ENCODE peak calls at places on chromosomes 7 and 10, in eight cellular contexts. C, M, Z, W, F, E, Q and G are unnamed samples. For H3K4me1, the result is how much of the 10 kb centered on the place peaks cover.

GRCh38 chr10:128096486-128097199 is 29.6 kb downstream of the MKI67 start:
- DNase-seq in C (no peak), M (no peak), Z (no peak), W (no peak), F (no peak), E (no peak), Q (no peak), G (no peak)

GRCh38 chr7:98617051-98617959 is at the start of gene NPTX2:
- DNase-seq in C (peak), M (peak), Z (no peak), W (peak), F (no peak), E (no peak), Q (no peak), G (no peak)

GRCh38 chr7:150396426-150397375 is 17.6 kb downstream of the ZNF775 start:
- DNase-seq in C (no peak), M (peak), Z (no peak), W (no peak), F (no peak), E (no peak), Q (no peak), G (no peak)

GRCh38 chr7:22121702-22122474 is 176.2 kb upstream of the CDCA7L start:
- DNase-seq in C (no peak), M (no peak), Z (no peak), W (peak), F (no peak), E (no peak), Q (no peak), G (no peak)

GRCh38 chr10:126058507-126058906 is 162.1 kb downstream of the FANK1 start:
- DNase-seq in C (no peak), M (no peak), Z (no peak), W (no peak), F (no peak), E (no peak), Q (no peak), G (no peak)

GRCh38 chr7:24936121-24936824 is 43.7 kb downstream of the OSBPL3 start:
- DNase-seq in C (no peak), M (no peak), Z (no peak), W (no peak), F (no peak), E (no peak), Q (no peak), G (no peak)

GRCh38 chr10:664893-665292 is 24.6 kb downstream of the DIP2C start:
- DNase-seq in C (no peak), M (no peak), Z (no peak), W (no peak), F (no peak), E (no peak), Q (no peak), G (no peak)

GRCh38 chr10:58157076-58157766 is 110.5 kb downstream of the IPMK start:
- DNase-seq in C (no peak), M (no peak), Z (no peak), W (no peak), F (peak), E (no peak), Q (peak), G (no peak)

GRCh38 chr10:13268841-13269240 is 31.0 kb downstream of the PHYH start:
- DNase-seq in C (no peak), M (no peak), Z (no peak), W (no peak), F (no peak), E (no peak), Q (no peak), G (no peak)

GRCh38 chr7:85074-85945 is 107.1 kb upstream of the FAM20C start:
- DNase-seq in C (no peak), M (peak), Z (no peak), W (peak), F (peak), E (no peak), Q (no peak), G (no peak)

GRCh38 chr7:81284576-81284975 is 365.7 kb upstream of the SEMA3C start:
- DNase-seq in C (no peak), M (no peak), Z (no peak), W (no peak), F (no peak), E (no peak), Q (no peak), G (no peak)

GRCh38 chr7:56092789-56093531 is at the start of gene PHKG1:
- DNase-seq in C (peak), M (peak), Z (peak), W (peak), F (peak), E (peak), Q (no peak), G (peak)

GRCh38 chr10:119211176-119211575 is 3.8 kb downstream of the GRK5 start:
- DNase-seq in C (no peak), M (no peak), Z (no peak), W (no peak), F (no peak), E (no peak), Q (no peak), G (no peak)

GRCh38 chr7:50331564-50332208 is 27.2 kb downstream of the IKZF1 start:
- DNase-seq in C (no peak), M (no peak), Z (no peak), W (no peak), F (no peak), E (no peak), Q (no peak), G (no peak)

GRCh38 chr10:76428541-76429330 is 997.3 kb downstream of the LRMDA start:
- DNase-seq in C (no peak), M (no peak), Z (no peak), W (no peak), F (no peak), E (no peak), Q (no peak), G (no peak)

GRCh38 chr10:16817125-16818019 is at the start of gene RSU1:
- DNase-seq in C (peak), M (peak), Z (peak), W (peak), F (peak), E (peak), Q (peak), G (peak)
- TF ChIP-seq CTCF in C (no peak), M (peak), Z (no peak), W (no peak), F (no peak), E (no peak), Q (no peak), G (no peak)

DNA sequence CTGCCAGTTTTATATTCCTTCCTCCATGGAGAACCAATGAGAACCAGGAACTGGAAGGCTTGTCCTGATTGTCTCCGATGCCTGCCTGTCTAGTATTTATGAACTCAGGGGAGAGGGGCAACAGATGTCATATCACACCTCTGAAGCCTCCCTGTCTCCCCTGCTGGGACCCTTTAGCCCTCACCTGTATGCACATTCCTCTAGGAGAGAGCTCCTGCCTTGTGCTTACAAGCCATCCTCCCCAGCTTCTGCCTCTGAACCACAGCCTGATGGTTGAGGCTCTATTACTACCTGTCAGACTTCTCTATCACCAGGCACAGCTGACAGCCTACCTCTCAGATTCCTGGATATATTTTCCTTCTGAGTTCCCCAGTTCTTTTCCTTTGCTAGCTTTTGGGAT is 5.9 kb upstream of the FAM131B start:
- DNase-seq in C (no peak), M (no peak), Z (no peak), W (no peak), F (no peak), E (no peak), Q (no peak), G (no peak)
- H3K4me1 ChIP-seq in C (under half), M (under half), Z (under half), W (under half), F (under half), E (under half), Q (under half), G (under half)

GRCh38 chr7:1412322-1413261 is 46.7 kb downstream of the MICALL2 start:
- DNase-seq in C (peak), M (peak), Z (no peak), W (peak), F (peak), E (peak), Q (no peak), G (peak)

GRCh38 chr7:1411414-1411813 is 47.9 kb downstream of the MICALL2 start:
- DNase-seq in C (no peak), M (no peak), Z (no peak), W (no peak), F (no peak), E (no peak), Q (no peak), G (no peak)

GRCh38 chr7:1410992-1411391 is 48.3 kb downstream of the MICALL2 start:
- DNase-seq in C (no peak), M (no peak), Z (no peak), W (no peak), F (no peak), E (no peak), Q (no peak), G (no peak)

GRCh38 chr7:1415389-1415990 is 43.8 kb downstream of the MICALL2 start:
- DNase-seq in C (no peak), M (no peak), Z (no peak), W (no peak), F (no peak), E (no peak), Q (no peak), G (no peak)

DNA sequence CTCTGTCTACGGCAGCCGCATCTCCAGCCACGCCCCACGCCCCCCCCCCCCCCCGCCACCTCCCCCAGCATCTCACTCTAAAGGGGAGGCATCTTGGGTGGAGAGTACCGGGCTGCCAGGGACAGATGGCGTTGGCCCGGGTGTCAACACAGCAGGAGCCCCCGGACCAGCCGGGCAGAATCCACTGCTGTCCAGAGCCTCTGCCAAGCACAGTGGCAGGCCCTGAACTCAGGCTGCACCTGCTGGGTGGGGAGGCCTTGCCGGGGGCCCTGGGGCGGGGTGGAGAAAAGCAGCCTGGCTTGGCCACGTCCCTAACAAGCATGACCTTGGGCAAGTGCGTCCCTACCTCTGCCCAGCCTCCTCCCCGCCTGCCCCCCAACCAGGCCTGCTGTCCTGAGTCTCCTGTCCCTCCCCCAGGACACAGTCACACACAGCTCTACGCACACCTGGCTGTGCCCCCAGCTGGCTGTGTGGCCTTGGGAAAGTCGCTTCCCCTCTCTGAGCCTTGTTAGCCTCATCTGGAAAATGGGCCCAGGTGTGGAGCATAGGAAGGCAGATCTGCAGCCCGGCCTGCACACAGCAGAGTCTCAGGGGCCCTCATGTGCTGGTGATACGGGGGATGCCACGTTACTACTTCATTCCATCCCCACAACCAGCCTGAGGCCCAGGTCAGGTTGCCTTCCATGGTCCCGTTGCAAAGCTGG is 45.2 kb downstream of the MICALL2 start:
- DNase-seq in C (no peak), M (no peak), Z (no peak), W (no peak), F (no peak), E (no peak), Q (no peak), G (no peak)
- TF ChIP-seq POLR2A in C (no peak), M (no peak), Z (no peak), W (no peak), F (no peak), E (no peak), Q (no peak), G (no peak)

GRCh38 chr10:91627344-91628102 is 5.3 kb downstream of the PPP1R3C start:
- DNase-seq in C (no peak), M (no peak), Z (no peak), W (no peak), F (no peak), E (no peak), Q (no peak), G (no peak)
- TF ChIP-seq CTCF in C (no peak), M (no peak), Z (no peak), W (no peak), F (no peak), E (no peak), Q (no peak), G (no peak)

DNA sequence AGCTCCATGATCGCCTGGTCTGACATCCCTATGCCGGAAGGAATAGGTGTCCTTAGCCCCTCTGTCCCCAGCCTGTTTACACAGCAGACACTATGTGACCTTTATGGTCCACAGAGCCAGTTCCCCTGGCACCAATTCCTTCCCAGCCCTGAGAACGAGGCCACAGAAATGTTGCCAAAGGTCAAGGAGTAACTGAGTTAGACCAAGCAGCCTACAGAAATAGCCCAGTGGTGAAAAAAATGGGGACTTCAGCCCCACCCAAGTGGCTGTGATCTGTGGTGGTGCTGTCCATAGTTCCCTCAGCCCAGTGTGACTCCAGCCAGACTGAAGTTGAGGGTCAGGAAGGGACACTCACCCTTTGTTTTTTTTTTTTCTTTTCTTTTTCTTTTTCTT is 2.5 kb downstream of the PGAM2 start:
- DNase-seq in C (peak), M (no peak), Z (no peak), W (no peak), F (no peak), E (no peak), Q (no peak), G (peak)
- H3K4me1 ChIP-seq in C (under half), M (under half), Z (under half), W (half or more), F (under half), E (under half), Q (under half), G (under half)

GRCh38 chr7:131502810-131503545 is 53.5 kb downstream of the PODXL start:
- DNase-seq in C (no peak), M (no peak), Z (no peak), W (peak), F (no peak), E (no peak), Q (no peak), G (peak)
- TF ChIP-seq POLR2A in C (no peak), M (no peak), Z (no peak), W (no peak), F (no peak), E (no peak), Q (no peak), G (no peak)

DNA sequence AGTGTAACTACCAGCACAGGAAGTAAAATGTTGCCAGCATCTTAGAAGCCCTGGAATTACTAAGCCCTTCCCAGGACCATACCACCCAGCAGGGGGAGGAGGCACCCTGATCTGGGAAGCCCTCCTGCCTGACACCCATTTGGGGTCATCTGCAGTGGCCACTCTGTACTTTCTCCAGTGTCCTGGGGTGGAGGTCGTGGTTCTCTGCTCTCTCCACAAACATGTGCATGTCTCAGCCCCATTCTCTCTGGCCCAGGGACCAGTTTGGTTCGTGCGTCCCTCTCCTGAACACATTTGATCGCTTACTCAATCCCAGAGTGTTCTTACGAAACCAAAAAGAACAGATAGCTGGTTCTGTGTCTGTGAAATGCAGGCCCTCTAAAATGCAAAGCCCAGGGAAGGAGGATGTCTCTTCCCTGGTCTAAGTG is 9.4 kb upstream of the LRRC27 start:
- DNase-seq in C (no peak), M (peak), Z (no peak), W (no peak), F (no peak), E (peak), Q (no peak), G (no peak)
- TF ChIP-seq CTCF in C (no peak), M (no peak), Z (no peak), W (no peak), F (no peak), E (no peak), Q (no peak), G (no peak)

GRCh38 chr10:86686972-86687371 is 18.7 kb downstream of the LDB3 start:
- DNase-seq in C (no peak), M (no peak), Z (no peak), W (no peak), F (no peak), E (no peak), Q (no peak), G (no peak)

GRCh38 chr10:86689146-86689545 is 20.8 kb downstream of the LDB3 start:
- DNase-seq in C (no peak), M (no peak), Z (no peak), W (no peak), F (no peak), E (no peak), Q (no peak), G (no peak)

GRCh38 chr10:86687750-86688149 is 19.4 kb downstream of the LDB3 start:
- DNase-seq in C (no peak), M (no peak), Z (no peak), W (no peak), F (no peak), E (no peak), Q (no peak), G (no peak)

GRCh38 chr10:86690231-86690630 is 21.9 kb downstream of the LDB3 start:
- DNase-seq in C (no peak), M (no peak), Z (no peak), W (no peak), F (no peak), E (no peak), Q (no peak), G (no peak)

GRCh38 chr10:86688398-86688921 is 20.1 kb downstream of the LDB3 start:
- DNase-seq in C (peak), M (peak), Z (no peak), W (peak), F (peak), E (peak), Q (peak), G (peak)
- H3K4me1 ChIP-seq in C (under half), M (under half), Z (half or more), W (under half), F (under half), E (under half), Q (under half), G (under half)